ENCODE peak calls at places on chromosomes 3 and 15, in six cellular contexts. One of them, this sample, is unnamed.

GRCh38 chr3:142863010-142863787 is 25.7 kb downstream of the PCOLCE2 start:
- DNase-seq in A549: no peak
- DNase-seq in foreskin fibroblast: peak; percentile 14
- DNase-seq in dorsolateral prefrontal cortex: no peak
- DNase-seq in IMR-90: no peak
- DNase-seq in stomach: no peak
- DNase-seq in this sample: peak; percentile 67

GRCh38 chr3:17473761-17474160 is 268.7 kb downstream of the TBC1D5 start:
- DNase-seq in A549: peak; percentile 43
- DNase-seq in foreskin fibroblast: no peak
- DNase-seq in dorsolateral prefrontal cortex: no peak
- DNase-seq in IMR-90: peak; percentile 23
- DNase-seq in stomach: no peak
- DNase-seq in this sample: no peak

GRCh38 chr3:101319531-101319930 is 844 bp downstream of the IMPG2 start:
- DNase-seq in A549: no peak
- DNase-seq in foreskin fibroblast: no peak
- DNase-seq in dorsolateral prefrontal cortex: no peak
- DNase-seq in IMR-90: no peak
- DNase-seq in stomach: no peak
- DNase-seq in this sample: no peak

GRCh38 chr3:60856299-60857046 is 394.8 kb downstream of the FHIT start:
- DNase-seq in A549: no peak
- DNase-seq in foreskin fibroblast: no peak
- DNase-seq in dorsolateral prefrontal cortex: no peak
- DNase-seq in IMR-90: no peak
- DNase-seq in stomach: no peak
- DNase-seq in this sample: no peak

GRCh38 chr3:143697975-143698374 is 150.3 kb downstream of the SLC9A9 start:
- DNase-seq in A549: peak; percentile 18
- DNase-seq in foreskin fibroblast: no peak
- DNase-seq in dorsolateral prefrontal cortex: no peak
- DNase-seq in IMR-90: no peak
- DNase-seq in stomach: no peak
- DNase-seq in this sample: no peak

GRCh38 chr3:114498779-114499370 is 205.0 kb downstream of the TIGIT start:
- DNase-seq in A549: peak; percentile 87
- DNase-seq in foreskin fibroblast: peak; percentile 47
- DNase-seq in dorsolateral prefrontal cortex: peak; percentile 4
- DNase-seq in IMR-90: peak; percentile 81
- DNase-seq in stomach: no peak
- DNase-seq in this sample: peak; percentile 33

GRCh38 chr3:71456155-71456554 is 127.4 kb downstream of the FOXP1 start:
- DNase-seq in A549: no peak
- DNase-seq in foreskin fibroblast: no peak
- DNase-seq in dorsolateral prefrontal cortex: no peak
- DNase-seq in IMR-90: peak; percentile 31
- DNase-seq in stomach: no peak
- DNase-seq in this sample: no peak

GRCh38 chr15:79083154-79083553 is 7.4 kb downstream of the RASGRF1 start:
- DNase-seq in A549: no peak
- DNase-seq in foreskin fibroblast: no peak
- DNase-seq in dorsolateral prefrontal cortex: peak; percentile 49
- DNase-seq in IMR-90: no peak
- DNase-seq in stomach: no peak
- DNase-seq in this sample: no peak

GRCh38 chr15:22243440-22244130 is 163.3 kb downstream of the OR4M2 start:
- DNase-seq in A549: no peak
- DNase-seq in foreskin fibroblast: no peak
- DNase-seq in dorsolateral prefrontal cortex: no peak
- DNase-seq in IMR-90: no peak
- DNase-seq in stomach: no peak
- DNase-seq in this sample: no peak

GRCh38 chr15:80587816-80588456 is 107.2 kb upstream of the ABHD17C start:
- DNase-seq in A549: no peak
- DNase-seq in foreskin fibroblast: no peak
- DNase-seq in dorsolateral prefrontal cortex: peak; percentile 33
- DNase-seq in IMR-90: peak; percentile 81
- DNase-seq in stomach: no peak
- DNase-seq in this sample: no peak

GRCh38 chr3:106817706-106818105 is 559.5 kb upstream of the CCDC54 start:
- DNase-seq in A549: no peak
- DNase-seq in foreskin fibroblast: no peak
- DNase-seq in dorsolateral prefrontal cortex: no peak
- DNase-seq in IMR-90: no peak
- DNase-seq in stomach: no peak
- DNase-seq in this sample: no peak

GRCh38 chr3:100525753-100526612 is 33.6 kb downstream of the TMEM45A start:
- DNase-seq in A549: peak; percentile 7
- DNase-seq in foreskin fibroblast: peak; percentile 92
- DNase-seq in dorsolateral prefrontal cortex: peak; percentile 11
- DNase-seq in IMR-90: peak; percentile 79
- DNase-seq in stomach: no peak
- DNase-seq in this sample: peak; percentile 93

GRCh38 chr3:127107002-127107401 is 85.9 kb upstream of the PRR23E start:
- DNase-seq in A549: no peak
- DNase-seq in foreskin fibroblast: no peak
- DNase-seq in dorsolateral prefrontal cortex: no peak
- DNase-seq in IMR-90: no peak
- DNase-seq in stomach: no peak
- DNase-seq in this sample: no peak

GRCh38 chr15:62835351-62835750 is 207.2 kb upstream of the TPM1 start:
- DNase-seq in A549: no peak
- DNase-seq in foreskin fibroblast: no peak
- DNase-seq in dorsolateral prefrontal cortex: no peak
- DNase-seq in IMR-90: no peak
- DNase-seq in stomach: no peak
- DNase-seq in this sample: no peak

GRCh38 chr3:10408680-10409079 is 87.8 kb upstream of the SEC13 start:
- DNase-seq in A549: no peak
- DNase-seq in foreskin fibroblast: no peak
- DNase-seq in dorsolateral prefrontal cortex: peak; percentile 34
- DNase-seq in IMR-90: peak; percentile 57
- DNase-seq in stomach: no peak
- DNase-seq in this sample: no peak

GRCh38 chr15:72284781-72285180 is 12.4 kb upstream of the PARP6 start:
- DNase-seq in A549: no peak
- DNase-seq in foreskin fibroblast: no peak
- DNase-seq in dorsolateral prefrontal cortex: no peak
- DNase-seq in IMR-90: peak; percentile 20
- DNase-seq in stomach: no peak
- DNase-seq in this sample: no peak

GRCh38 chr15:35092846-35093245 is 7.8 kb upstream of the NANOGP8 start:
- DNase-seq in A549: no peak
- DNase-seq in foreskin fibroblast: no peak
- DNase-seq in dorsolateral prefrontal cortex: no peak
- DNase-seq in IMR-90: no peak
- DNase-seq in stomach: no peak
- DNase-seq in this sample: no peak

GRCh38 chr15:47037003-47037402 is 680.3 kb upstream of the SEMA6D start:
- DNase-seq in A549: no peak
- DNase-seq in foreskin fibroblast: no peak
- DNase-seq in dorsolateral prefrontal cortex: no peak
- DNase-seq in IMR-90: no peak
- DNase-seq in stomach: no peak
- DNase-seq in this sample: no peak

GRCh38 chr15:60865507-60865906 is 363.6 kb downstream of the RORA start:
- DNase-seq in A549: no peak
- DNase-seq in foreskin fibroblast: peak; percentile 22
- DNase-seq in dorsolateral prefrontal cortex: no peak
- DNase-seq in IMR-90: peak; percentile 66
- DNase-seq in stomach: no peak
- DNase-seq in this sample: peak; percentile 68

GRCh38 chr3:30685267-30685667 is 78.9 kb downstream of the TGFBR2 start:
- DNase-seq in A549: no peak
- DNase-seq in foreskin fibroblast: no peak
- DNase-seq in dorsolateral prefrontal cortex: no peak
- DNase-seq in IMR-90: no peak
- DNase-seq in stomach: no peak
- DNase-seq in this sample: no peak

GRCh38 chr15:32844118-32844711 is 126.4 kb downstream of the GREM1 start:
- DNase-seq in A549: peak; percentile 69
- DNase-seq in foreskin fibroblast: no peak
- DNase-seq in dorsolateral prefrontal cortex: no peak
- DNase-seq in IMR-90: peak; percentile 70
- DNase-seq in stomach: no peak
- DNase-seq in this sample: no peak

GRCh38 chr3:10941972-10942371 is 50.6 kb upstream of the SLC6A1 start:
- DNase-seq in A549: no peak
- DNase-seq in foreskin fibroblast: no peak
- DNase-seq in dorsolateral prefrontal cortex: no peak
- DNase-seq in IMR-90: no peak
- DNase-seq in stomach: no peak
- DNase-seq in this sample: no peak

GRCh38 chr15:57662091-57662744 is 44.3 kb upstream of the POLR2M start:
- DNase-seq in A549: no peak
- DNase-seq in foreskin fibroblast: no peak
- DNase-seq in dorsolateral prefrontal cortex: no peak
- DNase-seq in IMR-90: no peak
- DNase-seq in stomach: peak; percentile 61
- DNase-seq in this sample: no peak

GRCh38 chr15:65087873-65088642 is 11.5 kb downstream of the KBTBD13 start:
- DNase-seq in A549: no peak
- DNase-seq in foreskin fibroblast: no peak
- DNase-seq in dorsolateral prefrontal cortex: peak; percentile 30
- DNase-seq in IMR-90: no peak
- DNase-seq in stomach: no peak
- DNase-seq in this sample: no peak

GRCh38 chr15:79602731-79603130 is 170.6 kb downstream of the MINAR1 start:
- DNase-seq in A549: no peak
- DNase-seq in foreskin fibroblast: no peak
- DNase-seq in dorsolateral prefrontal cortex: no peak
- DNase-seq in IMR-90: no peak
- DNase-seq in stomach: no peak
- DNase-seq in this sample: no peak

GRCh38 chr15:38463893-38464292 is 10.0 kb downstream of the FAM98B start:
- DNase-seq in A549: no peak
- DNase-seq in foreskin fibroblast: no peak
- DNase-seq in dorsolateral prefrontal cortex: no peak
- DNase-seq in IMR-90: no peak
- DNase-seq in stomach: no peak
- DNase-seq in this sample: no peak

GRCh38 chr3:4994144-4994730 is 15.0 kb downstream of the BHLHE40 start:
- DNase-seq in A549: peak; percentile 60
- DNase-seq in foreskin fibroblast: peak; percentile 58
- DNase-seq in dorsolateral prefrontal cortex: no peak
- DNase-seq in IMR-90: peak; percentile 81
- DNase-seq in stomach: no peak
- DNase-seq in this sample: no peak

GRCh38 chr15:71109130-71109529 is 6.1 kb upstream of the THSD4 start:
- DNase-seq in A549: no peak
- DNase-seq in foreskin fibroblast: peak; percentile 67
- DNase-seq in dorsolateral prefrontal cortex: no peak
- DNase-seq in IMR-90: peak; percentile 82
- DNase-seq in stomach: no peak
- DNase-seq in this sample: peak; percentile 64

GRCh38 chr3:61563614-61564404 is 2.4 kb downstream of the PTPRG start:
- DNase-seq in A549: no peak
- DNase-seq in foreskin fibroblast: no peak
- DNase-seq in dorsolateral prefrontal cortex: no peak
- DNase-seq in IMR-90: no peak
- DNase-seq in stomach: no peak
- DNase-seq in this sample: no peak

GRCh38 chr3:85481411-85482192 is 522.8 kb downstream of the CADM2 start:
- DNase-seq in A549: no peak
- DNase-seq in foreskin fibroblast: no peak
- DNase-seq in dorsolateral prefrontal cortex: no peak
- DNase-seq in IMR-90: no peak
- DNase-seq in stomach: no peak
- DNase-seq in this sample: no peak

GRCh38 chr3:5019411-5020261 is 40.4 kb downstream of the BHLHE40 start:
- DNase-seq in A549: peak; percentile 49
- DNase-seq in foreskin fibroblast: no peak
- DNase-seq in dorsolateral prefrontal cortex: no peak
- DNase-seq in IMR-90: no peak
- DNase-seq in stomach: peak; percentile 38
- DNase-seq in this sample: no peak

GRCh38 chr15:88894348-88894818 is 961 bp downstream of the HAPLN3 start:
- DNase-seq in A549: peak; percentile 86
- DNase-seq in foreskin fibroblast: no peak
- DNase-seq in dorsolateral prefrontal cortex: no peak
- DNase-seq in IMR-90: no peak
- DNase-seq in stomach: peak; percentile 76
- DNase-seq in this sample: no peak

DNA sequence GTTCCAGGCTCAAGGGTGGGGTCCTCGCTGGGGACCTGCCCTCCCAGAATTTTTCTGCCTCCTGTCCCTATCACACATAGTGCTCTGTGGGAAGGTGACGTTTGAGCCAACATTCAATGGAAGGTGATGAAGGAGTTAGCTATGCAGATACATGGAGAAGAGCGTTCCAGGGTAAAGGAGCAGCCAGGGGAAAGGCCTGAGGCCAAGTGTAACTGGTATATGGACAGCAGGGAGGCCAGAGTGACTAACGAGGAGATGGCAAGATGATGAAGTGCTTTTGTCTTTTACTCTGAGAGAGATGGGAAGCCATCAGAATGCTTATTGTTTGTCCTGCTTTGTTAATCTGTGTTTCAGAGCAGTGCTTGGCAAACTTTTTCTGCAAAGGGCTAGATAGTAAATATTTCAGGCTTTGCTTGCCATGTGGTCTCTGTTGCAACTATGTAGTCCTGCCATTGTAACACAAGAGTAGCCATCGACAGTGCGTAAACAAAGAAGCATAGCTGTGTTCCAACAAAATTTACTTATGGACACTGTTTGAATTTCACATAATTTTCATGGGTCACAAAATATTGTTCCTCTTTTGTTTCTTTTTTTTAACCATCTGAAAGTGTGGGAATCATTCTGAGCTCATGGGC is 25.9 kb upstream of the PIAS1 start:
- DNase-seq in A549: no peak
- DNase-seq in foreskin fibroblast: no peak
- DNase-seq in dorsolateral prefrontal cortex: no peak
- DNase-seq in IMR-90: no peak
- DNase-seq in stomach: no peak
- DNase-seq in this sample: no peak
- H3K4me3 ChIP-seq in A549: no peak overlapping the region
- H3K4me3 ChIP-seq in foreskin fibroblast: no peak overlapping the region
- H3K4me3 ChIP-seq in dorsolateral prefrontal cortex: no peak overlapping the region
- H3K4me3 ChIP-seq in IMR-90: no peak overlapping the region
- H3K4me3 ChIP-seq in stomach: no peak overlapping the region
- H3K4me3 ChIP-seq in this sample: no peak overlapping the region

GRCh38 chr3:28853830-28854229 is 427.0 kb upstream of the RBMS3 start:
- DNase-seq in A549: peak; percentile 5
- DNase-seq in foreskin fibroblast: no peak
- DNase-seq in dorsolateral prefrontal cortex: no peak
- DNase-seq in IMR-90: peak; percentile 45
- DNase-seq in stomach: no peak
- DNase-seq in this sample: no peak
- TF ChIP-seq CTCF in A549: peak; percentile 40
- TF ChIP-seq CTCF in foreskin fibroblast: no peak
- TF ChIP-seq CTCF in dorsolateral prefrontal cortex: no peak
- TF ChIP-seq CTCF in IMR-90: peak; percentile 47
- TF ChIP-seq CTCF in stomach: no peak
- TF ChIP-seq CTCF in this sample: peak; percentile 4

GRCh38 chr15:77834276-77834990 is 201.7 kb upstream of the LINGO1 start:
- DNase-seq in A549: no peak
- DNase-seq in foreskin fibroblast: no peak
- DNase-seq in dorsolateral prefrontal cortex: no peak
- DNase-seq in IMR-90: no peak
- DNase-seq in stomach: no peak
- DNase-seq in this sample: no peak
- H3K4me3 ChIP-seq in A549: no peak overlapping the region
- H3K4me3 ChIP-seq in foreskin fibroblast: no peak overlapping the region
- H3K4me3 ChIP-seq in dorsolateral prefrontal cortex: no peak overlapping the region
- H3K4me3 ChIP-seq in IMR-90: no peak overlapping the region
- H3K4me3 ChIP-seq in stomach: no peak overlapping the region
- H3K4me3 ChIP-seq in this sample: no peak overlapping the region

GRCh38 chr3:141465221-141465620 is 21.6 kb upstream of the RASA2 start:
- DNase-seq in A549: no peak
- DNase-seq in foreskin fibroblast: no peak
- DNase-seq in dorsolateral prefrontal cortex: no peak
- DNase-seq in IMR-90: peak; percentile 51
- DNase-seq in stomach: no peak
- DNase-seq in this sample: no peak
- TF ChIP-seq CTCF in A549: peak; percentile 46
- TF ChIP-seq CTCF in foreskin fibroblast: peak; percentile 29
- TF ChIP-seq CTCF in dorsolateral prefrontal cortex: peak; percentile 33
- TF ChIP-seq CTCF in IMR-90: peak; percentile 41
- TF ChIP-seq CTCF in stomach: no peak
- TF ChIP-seq CTCF in this sample: no peak